ENCODE peak calls at places on chromosomes 4 and X, in seven cellular contexts. L, P, T, K, V, D and Q are unnamed samples.

GRCh38 chrX:646796-647195 is 16.2 kb downstream of the SHOX start:
- DNase-seq in L (no peak), T (no peak), K (no peak), P (no peak), D (no peak), V (no peak), Q (no peak)

GRCh38 chr4:680931-681645 is 6.7 kb downstream of the MYL5 start:
- DNase-seq in K (no peak), D (peak), P (peak), T (peak), V (peak), L (peak), Q (peak)

GRCh38 chrX:115372026-115372610 is 82.6 kb downstream of the LUZP4 start:
- DNase-seq in T (peak), K (peak), P (no peak), L (no peak), D (no peak), V (no peak), Q (no peak)

GRCh38 chr4:140100771-140101170 is 53.2 kb downstream of the MAML3 start:
- DNase-seq in V (no peak), K (no peak), D (no peak), P (no peak), L (no peak), T (no peak), Q (no peak)

GRCh38 chr4:38509551-38509950 is 154.4 kb upstream of the KLF3 start:
- DNase-seq in T (no peak), D (no peak), V (no peak), P (no peak), L (no peak), K (no peak), Q (no peak)

GRCh38 chrX:154013001-154013421 is 6.7 kb downstream of the IRAK1 start:
- DNase-seq in V (no peak), K (no peak), L (no peak), T (no peak), P (no peak), D (no peak), Q (no peak)

GRCh38 chr4:97867557-97868091 is 275.7 kb downstream of the STPG2 start:
- DNase-seq in D (no peak), T (no peak), L (no peak), P (no peak), V (no peak), K (no peak), Q (no peak)

GRCh38 chrX:8845060-8845459 is 43.9 kb upstream of the FAM9A start:
- DNase-seq in K (peak), L (no peak), D (no peak), T (peak), P (no peak), V (no peak), Q (no peak)

GRCh38 chrX:8233091-8233490 is 62.0 kb upstream of the VCX2 start:
- DNase-seq in L (no peak), D (no peak), V (no peak), K (peak), T (peak), P (no peak), Q (no peak)

GRCh38 chr4:61507091-61507490 is 307.0 kb downstream of the ADGRL3 start:
- DNase-seq in V (no peak), L (no peak), P (no peak), D (no peak), K (no peak), T (peak), Q (no peak)

GRCh38 chr4:46850026-46850425 is 59.0 kb downstream of the COX7B2 start:
- DNase-seq in V (no peak), D (no peak), P (no peak), T (no peak), K (no peak), L (no peak), Q (no peak)

GRCh38 chr4:42152507-42153504 is at the start of gene BEND4:
- DNase-seq in L (peak), K (no peak), V (no peak), T (no peak), D (peak), P (peak), Q (peak)

GRCh38 chr4:165308174-165308573 is 19.3 kb upstream of the MSMO1 start:
- DNase-seq in K (peak), T (peak), P (no peak), V (no peak), D (no peak), L (no peak), Q (no peak)

GRCh38 chr4:37628977-37629609 is 57.1 kb downstream of the RELL1 start:
- DNase-seq in D (no peak), P (no peak), T (peak), K (peak), V (no peak), L (no peak), Q (no peak)

GRCh38 chr4:129098578-129098977 is 2.6 kb downstream of the C4orf33 start:
- DNase-seq in L (no peak), V (no peak), T (no peak), D (no peak), P (no peak), K (no peak), Q (no peak)

GRCh38 chr4:37615720-37616063 is 70.5 kb downstream of the RELL1 start:
- DNase-seq in V (no peak), D (no peak), P (no peak), L (no peak), T (no peak), K (no peak), Q (no peak)

GRCh38 chr4:178070155-178070554 is 627.9 kb upstream of the AGA start:
- DNase-seq in L (no peak), T (no peak), P (no peak), K (no peak), V (no peak), D (no peak), Q (no peak)

GRCh38 chr4:177005801-177006230 is 213.1 kb upstream of the VEGFC start:
- DNase-seq in V (no peak), T (peak), D (no peak), K (peak), L (no peak), P (no peak), Q (no peak)

GRCh38 chrX:2689773-2690666 is 1.1 kb upstream of the CD99 start:
- DNase-seq in T (no peak), P (peak), D (peak), V (no peak), L (no peak), K (no peak), Q (no peak)

GRCh38 chr4:71441186-71442169 is 102.7 kb downstream of the SLC4A4 start:
- DNase-seq in L (no peak), T (no peak), V (no peak), D (no peak), K (peak), P (no peak), Q (no peak)

GRCh38 chrX:13716905-13717304 is 17.5 kb downstream of the TRAPPC2 start:
- DNase-seq in T (no peak), P (no peak), V (no peak), L (no peak), K (no peak), D (peak), Q (no peak)

GRCh38 chrX:150761819-150762216 is 68.6 kb downstream of the MTMR1 start:
- DNase-seq in V (no peak), K (no peak), L (no peak), P (no peak), D (no peak), T (no peak), Q (no peak)

GRCh38 chr4:22430626-22431025 is 85.2 kb downstream of the ADGRA3 start:
- DNase-seq in K (no peak), L (no peak), V (no peak), P (no peak), D (no peak), T (no peak), Q (no peak)

GRCh38 chr4:22434895-22435294 is 81.0 kb downstream of the ADGRA3 start:
- DNase-seq in D (peak), P (no peak), V (no peak), T (peak), L (peak), K (peak), Q (peak)

GRCh38 chr4:22440999-22441398 is 74.9 kb downstream of the ADGRA3 start:
- DNase-seq in P (no peak), D (no peak), T (no peak), L (no peak), K (no peak), V (no peak), Q (no peak)

GRCh38 chr4:22439947-22440346 is 75.9 kb downstream of the ADGRA3 start:
- DNase-seq in K (no peak), L (no peak), D (no peak), T (no peak), V (no peak), P (no peak), Q (no peak)

GRCh38 chr4:22435652-22436051 is 80.2 kb downstream of the ADGRA3 start:
- DNase-seq in L (no peak), T (no peak), D (no peak), K (no peak), V (no peak), P (no peak), Q (no peak)
- TF ChIP-seq CTCF in L (no peak), T (no peak), D (no peak), K (no peak), V (no peak), P (no peak), Q (no peak)

DNA sequence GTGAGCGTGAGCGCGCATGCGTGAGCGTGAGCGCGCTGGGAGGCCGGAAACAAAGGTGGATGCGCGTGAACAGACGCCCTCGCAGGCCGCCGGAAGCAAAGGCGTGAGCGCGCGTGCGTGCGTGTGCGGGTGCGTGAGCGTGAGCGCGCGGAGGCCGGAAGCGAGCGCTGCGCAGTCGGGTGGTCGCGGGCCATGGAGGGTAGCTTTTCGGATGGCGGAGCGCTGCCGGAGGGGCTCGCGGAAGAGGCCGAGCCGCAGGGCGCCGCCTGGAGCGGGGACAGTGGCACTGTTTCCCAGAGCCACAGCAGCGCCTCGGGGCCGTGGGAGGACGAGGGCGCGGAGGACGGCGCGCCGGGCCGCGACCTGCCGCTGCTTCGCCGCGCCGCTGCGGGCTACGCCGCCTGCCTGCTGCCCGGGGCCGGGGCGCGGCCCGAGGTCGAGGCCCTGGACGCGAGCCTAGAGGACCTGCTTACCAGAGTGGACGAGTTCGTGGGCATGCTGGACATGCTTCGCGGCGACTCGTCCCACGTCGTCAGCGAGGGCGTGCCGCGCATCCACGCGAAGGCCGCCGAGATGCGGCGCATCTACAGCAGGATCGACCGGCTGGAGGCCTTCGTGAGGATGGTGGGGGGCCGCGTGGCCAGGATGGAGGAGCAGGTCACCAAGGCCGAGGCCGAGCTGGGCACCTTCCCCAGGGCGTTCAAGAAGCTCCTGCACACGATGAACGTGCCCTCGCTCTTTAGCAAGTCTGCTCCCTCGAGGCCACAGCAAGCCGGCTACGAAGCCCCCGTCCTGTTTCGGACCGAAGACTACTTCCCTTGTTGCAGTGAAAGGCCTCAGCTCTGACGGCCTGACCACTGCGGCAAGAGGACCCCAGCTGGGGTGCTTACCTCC is at the start of gene BLOC1S4:
- DNase-seq in L (peak), K (peak), D (peak), V (peak), P (peak), T (peak), Q (peak)
- TF ChIP-seq CTCF in L (peak), K (no peak), D (no peak), V (peak), P (no peak), T (peak), Q (no peak)

GRCh38 chr4:89438102-89438831 is 130.7 kb upstream of the GPRIN3 start:
- DNase-seq in P (peak), L (peak), T (peak), V (peak), D (peak), K (peak), Q (no peak)
- TF ChIP-seq CTCF in P (peak), L (peak), T (peak), V (peak), D (peak), K (peak), Q (peak)

DNA sequence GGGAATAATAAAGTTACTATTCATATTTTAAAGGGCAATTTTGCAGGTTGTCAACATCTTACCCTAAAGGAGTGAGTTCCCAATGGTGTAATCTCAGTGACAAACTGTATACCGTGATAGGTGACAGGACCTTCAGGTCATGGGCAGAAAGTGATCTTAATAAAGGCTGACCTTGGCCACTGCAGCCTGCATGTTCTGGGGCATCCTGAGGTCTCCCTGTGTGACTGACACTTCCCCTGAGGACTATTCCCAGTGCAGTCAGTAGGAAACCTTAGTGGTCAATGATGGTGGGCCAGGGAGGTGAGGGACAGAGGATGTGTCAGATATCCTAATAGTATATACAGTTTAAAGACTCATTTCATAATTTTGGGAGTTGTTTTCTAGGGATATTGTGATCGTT is 137.2 kb downstream of the SHROOM3 start:
- DNase-seq in K (no peak), P (no peak), L (no peak), V (no peak), D (no peak), T (no peak), Q (no peak)
- TF ChIP-seq CTCF in K (no peak), P (no peak), L (no peak), V (no peak), D (no peak), T (no peak), Q (no peak)

DNA sequence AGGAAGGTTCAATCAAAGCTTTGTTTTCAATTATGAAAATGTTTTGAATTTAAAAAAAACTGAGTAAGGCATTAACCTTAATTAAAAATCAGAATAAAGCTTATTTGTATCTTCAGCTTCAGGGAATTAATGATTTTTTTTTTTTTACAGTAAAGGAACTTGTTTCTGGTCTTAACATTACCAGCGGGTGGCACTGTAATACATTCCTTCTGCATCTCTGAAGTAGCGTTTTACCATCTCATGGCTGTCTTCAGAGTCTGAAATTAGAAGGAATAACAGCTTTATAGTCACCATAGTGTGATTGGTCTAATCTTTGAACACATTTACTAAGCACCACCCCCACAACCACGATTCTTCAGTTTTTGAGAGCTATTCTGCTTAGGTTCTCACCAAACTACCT is 102.6 kb downstream of the IL1RAPL2 start:
- DNase-seq in L (no peak), D (no peak), P (no peak), K (peak), T (peak), V (no peak), Q (no peak)
- TF ChIP-seq CTCF in L (peak), D (no peak), P (no peak), K (no peak), T (no peak), V (peak), Q (no peak)

GRCh38 chr4:24240655-24241054 is 343.7 kb downstream of the DHX15 start:
- DNase-seq in L (peak), P (no peak), T (no peak), V (no peak), K (no peak), D (no peak), Q (no peak)
- TF ChIP-seq CTCF in L (peak), P (no peak), T (no peak), V (no peak), K (no peak), D (no peak), Q (no peak)

DNA sequence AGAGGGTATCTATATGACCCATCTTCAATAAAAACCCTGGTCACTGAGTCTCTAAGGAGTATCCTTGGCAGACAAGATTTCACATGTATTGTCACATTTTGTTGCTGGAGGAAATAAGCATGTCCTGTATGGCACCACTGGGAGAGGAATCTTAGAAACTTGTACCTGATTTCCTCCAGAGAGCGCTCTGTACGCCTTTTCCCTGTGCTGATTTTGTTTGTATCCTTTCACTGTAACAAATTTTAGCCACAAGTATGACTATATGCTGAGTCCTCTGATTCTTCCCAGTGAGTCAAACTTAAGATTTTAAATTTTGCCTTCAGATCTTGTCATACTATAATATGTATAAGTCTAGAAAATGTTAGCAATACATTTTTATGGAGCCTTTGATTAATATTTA is 102.8 kb downstream of the ITIH6 start:
- DNase-seq in D (no peak), K (peak), P (no peak), T (peak), V (no peak), L (no peak), Q (no peak)
- TF ChIP-seq CTCF in D (no peak), K (no peak), P (no peak), T (no peak), V (no peak), L (no peak), Q (no peak)

DNA sequence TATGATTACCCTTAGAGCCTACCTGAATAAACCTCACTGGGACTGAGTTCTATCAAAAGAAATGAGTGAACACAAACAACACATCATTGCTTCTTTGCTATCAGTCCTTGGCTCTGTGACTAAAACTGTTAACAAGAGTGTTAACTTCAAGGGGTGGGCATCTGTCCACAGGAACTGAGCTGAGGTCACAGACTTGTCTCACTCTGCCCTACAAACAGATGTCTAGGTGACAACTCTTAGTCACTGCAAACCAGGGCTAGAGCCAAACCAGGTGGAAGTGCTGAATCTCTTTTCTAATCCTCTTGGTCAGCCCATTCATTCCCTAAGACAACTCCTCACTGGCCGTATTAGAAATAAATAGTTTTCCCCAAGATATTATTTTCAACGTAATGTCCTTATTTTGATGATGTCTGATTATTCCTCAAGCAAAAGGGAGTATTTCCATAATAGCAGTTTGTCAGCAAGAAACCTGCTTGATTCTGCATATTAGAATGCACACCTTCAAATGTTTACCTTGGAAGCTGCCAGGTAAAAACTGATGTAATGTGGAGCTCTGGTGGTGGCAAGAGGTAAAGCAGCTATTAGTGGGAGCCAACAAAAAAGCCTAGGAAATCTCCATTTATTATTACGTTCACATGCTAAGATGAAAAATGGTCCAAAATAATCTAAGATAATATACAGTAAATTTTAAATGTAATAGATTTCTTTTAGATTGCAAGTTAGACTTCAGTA is 4.0 kb downstream of the COL25A1 start:
- DNase-seq in D (no peak), L (no peak), V (no peak), T (peak), K (peak), P (no peak), Q (peak)
- TF ChIP-seq CTCF in D (peak), L (peak), V (peak), T (peak), K (peak), P (peak), Q (peak)

DNA sequence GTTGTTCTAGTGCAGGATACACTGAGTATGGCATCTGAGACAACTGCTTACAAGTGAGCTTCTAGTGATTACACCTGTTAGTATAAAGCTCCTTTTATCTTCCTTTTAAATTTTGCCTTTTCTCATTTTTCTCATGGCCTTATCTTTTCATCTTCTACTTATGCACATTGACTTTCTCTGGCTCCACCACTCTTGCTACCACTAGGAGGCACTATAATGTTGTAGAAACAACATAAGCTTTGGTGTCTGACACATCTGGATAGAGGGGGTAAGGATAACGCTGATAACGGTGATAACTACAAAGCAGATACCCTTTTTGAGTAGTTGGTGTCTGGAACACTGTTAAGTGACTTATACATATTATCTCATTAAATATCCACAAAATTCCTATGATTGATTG is 187.4 kb upstream of the TEX13C start:
- DNase-seq in L (no peak), P (peak), K (peak), T (no peak), V (no peak), D (no peak), Q (no peak)
- TF ChIP-seq CTCF in L (peak), P (peak), K (no peak), T (no peak), V (peak), D (no peak), Q (peak)